ENCODE peak calls at places on chromosomes 7 and 10, in five cellular contexts. One of them, this sample, is unnamed. For H3K4me1 and H3K27me3, the result is how much of the 10 kb centered on the place peaks cover.

GRCh38 chr7:98133181-98133580 is 26.5 kb downstream of the LMTK2 start:
- DNase-seq in GM23338: no peak
- DNase-seq in endodermal cell: no peak
- DNase-seq in colonic mucosa: peak
- DNase-seq in PC-3: peak
- DNase-seq in this sample: peak

GRCh38 chr7:34488766-34489165 is 169.3 kb upstream of the NPSR1 start:
- DNase-seq in GM23338: peak
- DNase-seq in endodermal cell: peak
- DNase-seq in colonic mucosa: no peak
- DNase-seq in PC-3: no peak
- DNase-seq in this sample: no peak

GRCh38 chr7:94335586-94335985 is 59.1 kb upstream of the COL1A2 start:
- DNase-seq in GM23338: no peak
- DNase-seq in endodermal cell: no peak
- DNase-seq in colonic mucosa: no peak
- DNase-seq in PC-3: no peak
- DNase-seq in this sample: peak

GRCh38 chr10:12839941-12840611 is 161.4 kb downstream of the CCDC3 start:
- DNase-seq in GM23338: no peak
- DNase-seq in endodermal cell: no peak
- DNase-seq in colonic mucosa: no peak
- DNase-seq in PC-3: no peak
- DNase-seq in this sample: no peak

GRCh38 chr10:5314866-5315265 is 49.9 kb upstream of the UCN3 start:
- DNase-seq in GM23338: no peak
- DNase-seq in endodermal cell: no peak
- DNase-seq in colonic mucosa: no peak
- DNase-seq in PC-3: no peak
- DNase-seq in this sample: no peak

GRCh38 chr7:45203947-45204445 is 46.4 kb downstream of the RAMP3 start:
- DNase-seq in GM23338: no peak
- DNase-seq in endodermal cell: no peak
- DNase-seq in colonic mucosa: no peak
- DNase-seq in PC-3: no peak
- DNase-seq in this sample: peak

GRCh38 chr7:50565977-50566376 is 772 bp upstream of the DDC start:
- DNase-seq in GM23338: no peak
- DNase-seq in endodermal cell: no peak
- DNase-seq in colonic mucosa: peak
- DNase-seq in PC-3: no peak
- DNase-seq in this sample: no peak

GRCh38 chr10:71779641-71780040 is 6.3 kb upstream of the VSIR start:
- DNase-seq in GM23338: no peak
- DNase-seq in endodermal cell: no peak
- DNase-seq in colonic mucosa: no peak
- DNase-seq in PC-3: no peak
- DNase-seq in this sample: no peak

GRCh38 chr7:93551063-93551895 is 23.2 kb downstream of the CALCR start:
- DNase-seq in GM23338: peak
- DNase-seq in endodermal cell: no peak
- DNase-seq in colonic mucosa: no peak
- DNase-seq in PC-3: peak
- DNase-seq in this sample: peak

GRCh38 chr10:32386623-32387022 is 39.7 kb upstream of the EPC1 start:
- DNase-seq in GM23338: no peak
- DNase-seq in endodermal cell: no peak
- DNase-seq in colonic mucosa: no peak
- DNase-seq in PC-3: peak
- DNase-seq in this sample: no peak

GRCh38 chr7:104299323-104299722 is 29.1 kb upstream of the LHFPL3 start:
- DNase-seq in GM23338: no peak
- DNase-seq in endodermal cell: peak
- DNase-seq in colonic mucosa: no peak
- DNase-seq in PC-3: no peak
- DNase-seq in this sample: no peak

GRCh38 chr10:3636356-3637181 is 148.4 kb downstream of the KLF6 start:
- DNase-seq in GM23338: no peak
- DNase-seq in endodermal cell: no peak
- DNase-seq in colonic mucosa: no peak
- DNase-seq in PC-3: peak
- DNase-seq in this sample: peak

GRCh38 chr7:41568135-41568534 is 134.8 kb downstream of the INHBA start:
- DNase-seq in GM23338: no peak
- DNase-seq in endodermal cell: no peak
- DNase-seq in colonic mucosa: no peak
- DNase-seq in PC-3: no peak
- DNase-seq in this sample: no peak

GRCh38 chr10:11224321-11224720 is 206.6 kb downstream of the CELF2 start:
- DNase-seq in GM23338: no peak
- DNase-seq in endodermal cell: no peak
- DNase-seq in colonic mucosa: no peak
- DNase-seq in PC-3: no peak
- DNase-seq in this sample: no peak

GRCh38 chr7:151428393-151429231 is 11.3 kb downstream of the CRYGN start:
- DNase-seq in GM23338: no peak
- DNase-seq in endodermal cell: peak
- DNase-seq in colonic mucosa: no peak
- DNase-seq in PC-3: no peak
- DNase-seq in this sample: no peak

GRCh38 chr7:50595538-50596102 is 30.4 kb upstream of the DDC start:
- DNase-seq in GM23338: peak
- DNase-seq in endodermal cell: peak
- DNase-seq in colonic mucosa: no peak
- DNase-seq in PC-3: peak
- DNase-seq in this sample: peak

GRCh38 chr10:5940807-5941218 is 36.5 kb downstream of the IL15RA start:
- DNase-seq in GM23338: no peak
- DNase-seq in endodermal cell: no peak
- DNase-seq in colonic mucosa: no peak
- DNase-seq in PC-3: no peak
- DNase-seq in this sample: no peak

DNA sequence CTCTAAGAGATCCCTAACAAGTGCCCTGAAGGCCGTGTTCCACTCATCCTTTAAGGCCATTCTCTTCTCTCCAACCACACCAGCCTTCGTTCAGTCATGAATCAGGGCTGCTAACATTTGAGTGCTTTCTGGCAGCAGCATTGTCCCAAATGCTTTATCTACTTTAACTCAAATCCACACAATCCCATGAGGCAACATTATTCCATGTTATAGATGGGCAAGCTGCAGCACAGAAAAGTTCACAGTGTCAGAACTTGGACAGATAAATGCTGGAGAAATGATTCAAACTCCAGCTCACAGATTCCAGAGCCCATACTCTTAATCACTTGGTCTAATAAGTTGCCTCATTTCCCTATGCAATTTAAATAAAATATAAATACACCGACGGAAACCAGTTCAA is 73.5 kb downstream of the MALSU1 start:
- DNase-seq in GM23338: no peak
- DNase-seq in endodermal cell: no peak
- DNase-seq in colonic mucosa: no peak
- DNase-seq in PC-3: no peak
- DNase-seq in this sample: no peak
- H3K4me1 ChIP-seq in GM23338: under half
- H3K4me1 ChIP-seq in endodermal cell: under half
- H3K4me1 ChIP-seq in colonic mucosa: under half
- H3K4me1 ChIP-seq in PC-3: under half
- H3K4me1 ChIP-seq in this sample: under half

GRCh38 chr7:73522081-73522818 is at the start of gene BAZ1B:
- DNase-seq in GM23338: peak
- DNase-seq in endodermal cell: peak
- DNase-seq in colonic mucosa: peak
- DNase-seq in PC-3: peak
- DNase-seq in this sample: peak
- TF ChIP-seq CTCF in GM23338: no peak
- TF ChIP-seq CTCF in endodermal cell: peak
- TF ChIP-seq CTCF in colonic mucosa: no peak
- TF ChIP-seq CTCF in PC-3: no peak
- TF ChIP-seq CTCF in this sample: no peak

GRCh38 chr7:114085313-114085591 is 166.4 kb upstream of the PPP1R3A start:
- DNase-seq in GM23338: peak
- DNase-seq in endodermal cell: no peak
- DNase-seq in colonic mucosa: no peak
- DNase-seq in PC-3: no peak
- DNase-seq in this sample: no peak
- H3K27me3 ChIP-seq in GM23338: half or more
- H3K27me3 ChIP-seq in endodermal cell: half or more
- H3K27me3 ChIP-seq in colonic mucosa: under half
- H3K27me3 ChIP-seq in PC-3: half or more
- H3K27me3 ChIP-seq in this sample: under half

GRCh38 chr10:79188154-79188763 is 119.5 kb downstream of the ZMIZ1 start:
- DNase-seq in GM23338: no peak
- DNase-seq in endodermal cell: no peak
- DNase-seq in colonic mucosa: peak
- DNase-seq in PC-3: no peak
- DNase-seq in this sample: no peak
- H3K4me1 ChIP-seq in GM23338: under half
- H3K4me1 ChIP-seq in endodermal cell: under half
- H3K4me1 ChIP-seq in colonic mucosa: under half
- H3K4me1 ChIP-seq in PC-3: half or more
- H3K4me1 ChIP-seq in this sample: under half

GRCh38 chr7:48528689-48529088 is 357.4 kb downstream of the ABCA13 start:
- DNase-seq in GM23338: peak
- DNase-seq in endodermal cell: peak
- DNase-seq in colonic mucosa: no peak
- DNase-seq in PC-3: no peak
- DNase-seq in this sample: no peak
- TF ChIP-seq CTCF in GM23338: peak
- TF ChIP-seq CTCF in endodermal cell: peak
- TF ChIP-seq CTCF in colonic mucosa: no peak
- TF ChIP-seq CTCF in PC-3: peak
- TF ChIP-seq CTCF in this sample: peak

DNA sequence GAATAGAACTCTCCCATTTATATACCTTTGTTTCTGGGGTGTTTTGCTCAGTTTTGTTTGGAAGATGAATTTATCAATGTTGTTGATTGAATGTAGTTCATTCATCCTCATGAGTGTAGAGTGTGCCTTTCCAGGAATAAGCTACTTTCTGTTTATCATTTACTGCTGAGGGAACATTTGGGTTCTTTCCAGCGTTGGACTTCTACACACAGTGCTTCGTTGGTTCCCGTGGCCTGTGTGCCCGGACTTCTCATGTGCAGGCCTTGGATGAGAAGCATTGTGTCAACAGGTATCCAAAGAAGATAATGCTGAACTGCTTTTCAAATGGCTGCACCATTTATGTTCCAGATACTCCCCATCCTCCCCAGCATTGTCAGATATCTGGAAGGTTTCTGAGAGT is 107.6 kb upstream of the TNS3 start:
- DNase-seq in GM23338: no peak
- DNase-seq in endodermal cell: no peak
- DNase-seq in colonic mucosa: no peak
- DNase-seq in PC-3: no peak
- DNase-seq in this sample: no peak
- H3K27me3 ChIP-seq in GM23338: under half
- H3K27me3 ChIP-seq in endodermal cell: under half
- H3K27me3 ChIP-seq in colonic mucosa: under half
- H3K27me3 ChIP-seq in PC-3: under half
- H3K27me3 ChIP-seq in this sample: under half

This sample was measured in foreskin keratinocyte.